ENCODE peak calls at places on chromosomes 11 and 22, in six cellular contexts. G, J, O, Y, E and B are unnamed samples.

GRCh38 chr11:2380807-2381350 is 3.8 kb downstream of the CD81 start:
- DNase-seq in G (no peak), Y (peak), J (peak), E (peak), O (peak), B (peak)

GRCh38 chr22:45965565-45965962 is 11.4 kb downstream of the WNT7B start:
- DNase-seq in G (no peak), O (no peak), Y (no peak), E (no peak), J (no peak), B (no peak)

GRCh38 chr22:28994522-28994921 is 67.1 kb downstream of the C22orf31 start:
- DNase-seq in J (no peak), O (no peak), Y (no peak), E (no peak), G (no peak), B (no peak)

GRCh38 chr11:132898676-132899075 is 633.6 kb downstream of the OPCML start:
- DNase-seq in G (no peak), Y (no peak), E (no peak), O (no peak), J (no peak), B (no peak)

GRCh38 chr22:45608763-45609180 is 62.9 kb upstream of the ATXN10 start:
- DNase-seq in E (no peak), G (no peak), Y (no peak), J (no peak), O (no peak), B (no peak)

GRCh38 chr22:38843201-38843715 is 570 bp downstream of the NPTXR start:
- DNase-seq in Y (peak), O (peak), E (peak), J (peak), G (no peak), B (no peak)

GRCh38 chr11:66020618-66021357 is 5.5 kb downstream of the CATSPER1 start:
- DNase-seq in G (no peak), O (peak), J (peak), E (peak), Y (peak), B (peak)

GRCh38 chr22:47848384-47848920 is 1086.0 kb downstream of the TBC1D22A start:
- DNase-seq in Y (no peak), O (no peak), G (peak), E (no peak), J (no peak), B (no peak)

GRCh38 chr11:62958547-62959071 is 26.2 kb downstream of the SLC22A6 start:
- DNase-seq in Y (no peak), G (peak), J (no peak), O (no peak), E (peak), B (no peak)

GRCh38 chr11:3225159-3225758 is 6.6 kb upstream of the MRGPRG start:
- DNase-seq in J (no peak), O (peak), E (no peak), G (no peak), Y (no peak), B (no peak)

GRCh38 chr11:64305691-64306562 is 603 bp downstream of the ESRRA start:
- DNase-seq in Y (peak), E (peak), G (peak), J (peak), O (peak), B (peak)

GRCh38 chr11:125170001-125170405 is 5.5 kb downstream of the PKNOX2 start:
- DNase-seq in G (no peak), J (no peak), E (no peak), O (no peak), Y (no peak), B (no peak)

GRCh38 chr11:2775083-2775625 is 75.4 kb upstream of the KCNQ1OT1 start:
- DNase-seq in G (peak), O (peak), J (peak), E (no peak), Y (no peak), B (peak)

GRCh38 chr22:31144223-31144622 is 3.9 kb upstream of the PLA2G3 start:
- DNase-seq in E (no peak), O (no peak), Y (no peak), J (no peak), G (no peak), B (no peak)

GRCh38 chr11:83826078-83826477 is 539.9 kb upstream of the CCDC90B start:
- DNase-seq in E (no peak), Y (no peak), O (no peak), G (no peak), J (no peak), B (no peak)

GRCh38 chr11:36273110-36273509 is 16.1 kb downstream of the COMMD9 start:
- DNase-seq in O (no peak), G (no peak), Y (no peak), J (no peak), E (no peak), B (no peak)

GRCh38 chr11:8810331-8811301 is 100.4 kb upstream of the AKIP1 start:
- DNase-seq in Y (peak), G (no peak), O (peak), E (peak), J (peak), B (peak)

GRCh38 chr11:128624269-128625170 is 37.2 kb upstream of the ETS1 start:
- DNase-seq in O (no peak), Y (no peak), G (no peak), E (peak), J (peak), B (peak)

GRCh38 chr11:65310756-65311155 is 3.9 kb upstream of the CDC42EP2 start:
- DNase-seq in O (no peak), Y (no peak), E (no peak), G (no peak), J (no peak), B (no peak)

GRCh38 chr11:46347637-46348311 is 511 bp downstream of the DGKZ start:
- DNase-seq in Y (no peak), O (no peak), G (no peak), J (no peak), E (peak), B (peak)

GRCh38 chr11:46582588-46582987 is 11.2 kb downstream of the AMBRA1 start:
- DNase-seq in G (no peak), E (no peak), O (no peak), Y (no peak), J (no peak), B (no peak)

GRCh38 chr11:61885784-61886580 is 5.4 kb downstream of the FADS3 start:
- DNase-seq in O (no peak), Y (no peak), E (no peak), J (no peak), G (no peak), B (no peak)

GRCh38 chr11:46695345-46696211 is 4.8 kb downstream of the ARHGAP1 start:
- DNase-seq in J (no peak), O (no peak), Y (no peak), G (no peak), E (no peak), B (no peak)

GRCh38 chr11:19176629-19177186 is 25.1 kb downstream of the CSRP3 start:
- DNase-seq in J (no peak), G (no peak), O (no peak), E (no peak), Y (no peak), B (no peak)

GRCh38 chr11:37914859-37915258 is 1316.8 kb upstream of the RAG2 start:
- DNase-seq in J (no peak), Y (no peak), G (no peak), E (no peak), O (no peak), B (no peak)

GRCh38 chr22:37818397-37819099 is 4.6 kb upstream of the GALR3 start:
- DNase-seq in E (peak), Y (peak), G (no peak), J (peak), O (peak), B (peak)

GRCh38 chr11:21888814-21889213 is 304.1 kb upstream of the ANO5 start:
- DNase-seq in E (no peak), O (no peak), G (no peak), J (no peak), Y (no peak), B (no peak)

GRCh38 chr11:13010737-13011342 is 1.7 kb downstream of the RASSF10 start:
- DNase-seq in Y (peak), J (peak), O (peak), G (no peak), E (peak), B (peak)

GRCh38 chr22:36237462-36238347 is 1.6 kb downstream of the APOL2 start:
- DNase-seq in J (no peak), E (peak), G (peak), Y (peak), O (no peak), B (peak)

GRCh38 chr11:110196241-110196754 is 100.1 kb downstream of the RDX start:
- DNase-seq in E (peak), G (no peak), Y (no peak), J (no peak), O (no peak), B (no peak)

GRCh38 chr11:34075178-34075820 is 23.8 kb downstream of the CAPRIN1 start:
- DNase-seq in E (no peak), G (no peak), O (no peak), Y (no peak), J (no peak), B (no peak)

GRCh38 chr11:131823772-131824171 is 453.4 kb downstream of the NTM start:
- DNase-seq in E (no peak), Y (no peak), O (no peak), G (no peak), J (no peak), B (no peak)

GRCh38 chr11:95544095-95544795 is 245.3 kb downstream of the FAM76B start:
- DNase-seq in G (no peak), Y (no peak), O (no peak), J (no peak), E (no peak), B (no peak)

GRCh38 chr22:29938285-29938693 is 55.3 kb downstream of the MTMR3 start:
- DNase-seq in Y (no peak), G (no peak), E (no peak), O (no peak), J (no peak), B (no peak)

GRCh38 chr11:73330569-73331093 is 22.6 kb downstream of the ARHGEF17 start:
- DNase-seq in G (no peak), J (no peak), Y (no peak), E (no peak), O (no peak), B (no peak)
- TF ChIP-seq CTCF in G (no peak), J (no peak), Y (no peak), E (no peak), O (peak), B (peak)

DNA sequence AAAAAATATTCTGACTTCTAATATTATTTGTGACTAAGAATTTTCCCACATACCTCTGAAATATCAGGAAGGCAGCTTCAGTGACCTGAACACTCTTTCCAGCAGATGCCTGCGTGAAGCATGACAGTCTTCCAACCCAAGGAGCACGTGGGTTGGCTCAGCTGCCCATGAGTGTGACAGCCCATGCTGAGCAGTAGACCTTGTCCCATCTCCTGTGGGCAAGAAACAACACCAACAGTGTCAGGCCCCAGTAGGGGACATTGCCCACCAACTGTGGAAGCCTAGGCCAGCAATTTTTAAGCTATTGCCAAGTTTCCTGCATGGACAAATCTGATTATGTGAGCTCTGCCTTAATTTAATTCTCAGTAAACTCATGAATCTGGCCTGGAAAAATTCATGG is 66.4 kb upstream of the OLFML1 start:
- DNase-seq in O (no peak), E (no peak), Y (no peak), G (no peak), J (no peak), B (no peak)
- TF ChIP-seq POLR2A in O (no peak), E (no peak), Y (no peak), G (no peak), J (no peak), B (no peak)

GRCh38 chr11:90594658-90595057 is 371.8 kb upstream of the CHORDC1 start:
- DNase-seq in O (no peak), G (no peak), J (no peak), Y (no peak), E (no peak), B (no peak)
- TF ChIP-seq CTCF in O (no peak), G (no peak), J (no peak), Y (no peak), E (no peak), B (no peak)

DNA sequence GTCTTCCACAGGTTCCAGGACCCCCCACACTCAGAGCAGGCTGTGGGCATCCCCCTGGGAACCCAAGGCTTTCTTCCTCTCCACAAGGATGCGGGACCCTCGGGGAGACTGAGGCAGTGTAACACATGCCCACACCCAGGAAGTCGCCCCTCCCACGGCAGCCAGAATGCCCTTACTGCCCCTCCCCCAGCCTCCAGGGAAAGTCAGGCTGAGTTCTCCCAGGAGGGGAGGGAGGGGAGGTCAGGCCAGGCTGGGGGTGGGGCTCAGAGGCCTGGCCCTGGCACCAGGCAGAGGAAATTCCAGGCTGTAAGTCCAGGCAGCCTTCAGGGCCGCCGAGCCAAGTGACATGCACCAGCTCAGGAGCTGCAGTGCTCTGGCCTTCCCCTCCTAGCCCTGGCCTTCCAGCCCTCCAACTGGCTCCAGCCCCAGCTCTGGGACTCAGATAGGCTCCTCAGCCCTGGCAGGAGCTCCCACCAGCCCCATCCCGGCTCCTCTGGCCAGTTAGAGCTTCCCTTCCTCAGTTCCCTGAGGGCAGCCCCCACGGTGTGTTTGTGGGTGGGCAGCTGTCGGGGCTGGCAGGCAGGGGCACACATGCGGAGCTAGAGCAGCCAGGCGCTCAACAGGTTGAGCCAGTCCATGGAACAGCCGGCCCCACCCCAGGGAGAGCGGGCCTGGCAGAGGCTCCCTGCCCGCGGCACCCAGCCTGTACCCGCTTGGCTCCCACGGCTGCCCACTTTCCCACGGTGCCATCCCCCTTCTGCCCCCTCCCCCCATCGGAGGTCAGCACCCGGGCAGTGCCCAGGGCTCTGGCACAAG is 3.6 kb downstream of the BCL9L start:
- DNase-seq in Y (peak), J (peak), O (peak), E (peak), G (peak), B (peak)
- TF ChIP-seq POLR2A in Y (no peak), J (peak), O (no peak), E (peak), G (no peak), B (peak)